ENCODE peak calls at places on chromosomes 5 and 9, in five cellular contexts. Y is A549, F is K562, J is GM12878, S is HepG2. V is an unnamed sample.

GRCh38 chr9:90770927-90771326 is 30.7 kb upstream of the SYK start:
- DNase-seq in Y (no peak), F (no peak), J (no peak), S (no peak), V (no peak)

GRCh38 chr9:4171519-4171918 is 128.3 kb downstream of the GLIS3 start:
- DNase-seq in Y (no peak), F (no peak), J (no peak), S (no peak), V (no peak)

GRCh38 chr5:89037090-89037489 is 154.1 kb upstream of the MEF2C start:
- DNase-seq in Y (no peak), F (no peak), J (no peak), S (peak), V (peak)

GRCh38 chr9:110371411-110372013 is 33.8 kb upstream of the TXNDC8 start:
- DNase-seq in Y (no peak), F (peak), J (no peak), S (no peak), V (no peak)

GRCh38 chr9:99905833-99906402 is 536 bp upstream of the STX17 start:
- DNase-seq in Y (no peak), F (no peak), J (no peak), S (no peak), V (no peak)

GRCh38 chr5:1503301-1504243 is 20.2 kb downstream of the LPCAT1 start:
- DNase-seq in Y (no peak), F (no peak), J (no peak), S (no peak), V (no peak)

GRCh38 chr9:78035369-78035993 is 3.9 kb upstream of the GNAQ start:
- DNase-seq in Y (peak), F (peak), J (peak), S (peak), V (peak)

GRCh38 chr9:135306699-135307098 is 172.9 kb upstream of the PPP1R26 start:
- DNase-seq in Y (no peak), F (no peak), J (no peak), S (no peak), V (no peak)

GRCh38 chr5:95969646-95970358 is 8.2 kb upstream of the ELL2 start:
- DNase-seq in Y (no peak), F (no peak), J (no peak), S (peak), V (no peak)

GRCh38 chr5:138458353-138458752 is 6.9 kb upstream of the EGR1 start:
- DNase-seq in Y (no peak), F (no peak), J (no peak), S (no peak), V (no peak)

GRCh38 chr5:35773936-35774335 is 82.8 kb upstream of the IL7R start:
- DNase-seq in Y (no peak), F (no peak), J (no peak), S (no peak), V (no peak)

GRCh38 chr5:66653380-66653779 is 57.2 kb downstream of the MAST4 start:
- DNase-seq in Y (no peak), F (no peak), J (no peak), S (no peak), V (no peak)

GRCh38 chr5:3619584-3619983 is 24.0 kb downstream of the IRX1 start:
- DNase-seq in Y (no peak), F (no peak), J (no peak), S (no peak), V (no peak)

GRCh38 chr9:93234600-93234999 is 50.7 kb downstream of the WNK2 start:
- DNase-seq in Y (no peak), F (no peak), J (no peak), S (no peak), V (no peak)

GRCh38 chr5:141597394-141597793 is 21.4 kb downstream of the DIAPH1 start:
- DNase-seq in Y (no peak), F (no peak), J (no peak), S (no peak), V (no peak)

GRCh38 chr5:151617383-151617840 is 26.3 kb upstream of the FAT2 start:
- DNase-seq in Y (no peak), F (no peak), J (no peak), S (no peak), V (no peak)

GRCh38 chr9:72477862-72478564 is 43.4 kb upstream of the TMC1 start:
- DNase-seq in Y (peak), F (no peak), J (no peak), S (peak), V (peak)

GRCh38 chr9:105072476-105072875 is 144.5 kb upstream of the ABCA1 start:
- DNase-seq in Y (no peak), F (no peak), J (no peak), S (no peak), V (no peak)

GRCh38 chr9:94941211-94941875 is 214.8 kb downstream of the AOPEP start:
- DNase-seq in Y (peak), F (no peak), J (no peak), S (peak), V (no peak)

GRCh38 chr9:133727277-133727875 is 10.8 kb downstream of the SARDH start:
- DNase-seq in Y (no peak), F (no peak), J (no peak), S (no peak), V (no peak)

GRCh38 chr9:124443625-124444024 is 6.6 kb upstream of the ADGRD2 start:
- DNase-seq in Y (no peak), F (no peak), J (no peak), S (no peak), V (no peak)

GRCh38 chr9:137222190-137223077 is at the start of gene RNF208:
- DNase-seq in Y (no peak), F (no peak), J (no peak), S (no peak), V (peak)

GRCh38 chr9:130268521-130269131 is 3.1 kb downstream of the HMCN2 start:
- DNase-seq in Y (no peak), F (no peak), J (no peak), S (no peak), V (peak)

GRCh38 chr5:136197462-136198142 is 4.6 kb upstream of the SMIM32 start:
- DNase-seq in Y (no peak), F (no peak), J (no peak), S (no peak), V (no peak)

GRCh38 chr9:38422555-38423245 is 1.6 kb downstream of the IGFBPL1 start:
- DNase-seq in Y (no peak), F (no peak), J (no peak), S (no peak), V (no peak)

DNA sequence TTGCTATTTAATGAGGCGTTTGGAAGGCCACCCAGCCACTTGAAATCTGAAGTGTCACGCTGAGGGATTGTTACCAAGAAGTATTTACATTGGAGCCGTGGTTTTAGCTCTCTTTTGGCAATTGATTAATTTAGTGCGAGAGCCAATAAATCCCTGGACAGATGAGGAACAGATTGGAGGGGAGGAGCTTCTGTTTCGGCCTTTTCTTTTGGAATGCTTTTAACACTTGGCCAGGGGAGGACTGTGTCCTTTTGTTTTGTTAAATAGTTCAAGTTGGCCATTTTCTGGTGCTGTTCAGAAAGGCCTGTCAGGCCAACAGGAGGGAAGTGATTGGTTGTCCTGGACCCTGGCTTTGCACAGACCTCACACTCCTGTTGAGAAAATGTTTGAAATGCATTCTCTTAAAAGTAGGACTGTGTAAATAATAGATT is 250.2 kb downstream of the PDZD2 start:
- DNase-seq in Y (no peak), F (no peak), J (no peak), S (no peak), V (peak)
- TF ChIP-seq REST in Y (no peak), F (no peak), J (no peak), S (no peak), V (no peak)

DNA sequence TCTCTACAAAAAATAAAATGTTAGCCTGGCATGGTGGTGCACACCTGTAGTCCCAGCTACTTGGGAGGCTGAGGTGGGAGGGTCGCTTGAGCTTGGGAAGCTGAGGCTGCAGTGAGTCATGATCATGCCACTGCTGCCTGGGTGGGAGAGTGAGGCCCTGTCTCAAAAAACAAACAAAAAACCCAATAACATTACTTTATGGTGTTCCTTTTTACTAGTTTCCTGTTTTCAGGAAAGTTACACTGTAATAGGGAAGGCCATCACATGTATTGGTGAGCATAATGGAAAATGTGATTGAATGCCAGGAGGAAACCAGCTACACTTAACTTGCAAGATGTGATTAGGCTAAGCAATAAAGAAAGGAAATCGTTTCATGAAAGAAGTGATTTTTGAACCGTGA is 42.7 kb downstream of the SV2C start:
- DNase-seq in Y (no peak), F (no peak), J (no peak), S (no peak), V (no peak)
- TF ChIP-seq JUNB in Y (no peak), F (no peak), J (no peak), S (no peak), V (no peak)

GRCh38 chr9:117030254-117030768 is 343.2 kb downstream of the TRIM32 start:
- DNase-seq in Y (no peak), F (no peak), J (no peak), S (no peak), V (no peak)
- TF ChIP-seq REST in Y (no peak), F (no peak), J (no peak), S (no peak), V (no peak)

GRCh38 chr5:92805446-92805845 is 775.6 kb downstream of the NR2F1-AS1 start:
- DNase-seq in Y (no peak), F (no peak), J (no peak), S (no peak), V (no peak)

GRCh38 chr5:92801921-92802320 is 779.1 kb downstream of the NR2F1-AS1 start:
- DNase-seq in Y (no peak), F (no peak), J (no peak), S (peak), V (no peak)

GRCh38 chr5:92795633-92796032 is 785.4 kb downstream of the NR2F1-AS1 start:
- DNase-seq in Y (no peak), F (no peak), J (no peak), S (no peak), V (peak)

GRCh38 chr5:92800360-92800759 is 780.7 kb downstream of the NR2F1-AS1 start:
- DNase-seq in Y (no peak), F (no peak), J (no peak), S (no peak), V (no peak)
- TF ChIP-seq JUNB in Y (no peak), F (no peak), J (no peak), S (no peak), V (no peak)

V was measured in GM23338.